ENCODE peak calls at places on chromosome 19, in seven cellular contexts. One of them, this sample, is unnamed.

GRCh38 chr19:56639217-56639616 is 3.7 kb upstream of the SMIM17 start:
- DNase-seq in cardiac fibroblast: peak; percentile 28
- DNase-seq in esophagus squamous epithelium: no peak
- DNase-seq in A172: peak; percentile 30
- DNase-seq in stimulated activated CD4-positive, alpha-beta T cell treated with anti-CD3 and anti-CD28 coated beads, TNF-alpha, amount 100 ng/mL, for 24 hours: no peak
- DNase-seq in activated CD8-positive, alpha-beta T cell treated with anti-CD3 and anti-CD28 coated beads for 36 hours: no peak
- DNase-seq in HCEC 1CT: no peak
- DNase-seq in this sample: no peak

GRCh38 chr19:7870571-7871279 is 3.5 kb downstream of the PRR36 start:
- DNase-seq in cardiac fibroblast: peak; percentile 51
- DNase-seq in esophagus squamous epithelium: no peak
- DNase-seq in A172: peak; percentile 79
- DNase-seq in stimulated activated CD4-positive, alpha-beta T cell treated with anti-CD3 and anti-CD28 coated beads, TNF-alpha, amount 100 ng/mL, for 24 hours: peak; percentile 66
- DNase-seq in activated CD8-positive, alpha-beta T cell treated with anti-CD3 and anti-CD28 coated beads for 36 hours: peak; percentile 82
- DNase-seq in HCEC 1CT: peak; percentile 63
- DNase-seq in this sample: peak; percentile 75

GRCh38 chr19:14404322-14404721 is 14.8 kb downstream of the DDX39A start:
- DNase-seq in cardiac fibroblast: no peak
- DNase-seq in esophagus squamous epithelium: no peak
- DNase-seq in A172: no peak
- DNase-seq in stimulated activated CD4-positive, alpha-beta T cell treated with anti-CD3 and anti-CD28 coated beads, TNF-alpha, amount 100 ng/mL, for 24 hours: no peak
- DNase-seq in activated CD8-positive, alpha-beta T cell treated with anti-CD3 and anti-CD28 coated beads for 36 hours: no peak
- DNase-seq in HCEC 1CT: no peak
- DNase-seq in this sample: no peak

GRCh38 chr19:14432817-14433453 is at the start of gene PKN1:
- DNase-seq in cardiac fibroblast: no peak
- DNase-seq in esophagus squamous epithelium: no peak
- DNase-seq in A172: no peak
- DNase-seq in stimulated activated CD4-positive, alpha-beta T cell treated with anti-CD3 and anti-CD28 coated beads, TNF-alpha, amount 100 ng/mL, for 24 hours: peak; percentile 66
- DNase-seq in activated CD8-positive, alpha-beta T cell treated with anti-CD3 and anti-CD28 coated beads for 36 hours: peak; percentile 64
- DNase-seq in HCEC 1CT: no peak
- DNase-seq in this sample: no peak

GRCh38 chr19:42076375-42076944 is 494 bp downstream of the ZNF574 start:
- DNase-seq in cardiac fibroblast: no peak
- DNase-seq in esophagus squamous epithelium: no peak
- DNase-seq in A172: no peak
- DNase-seq in stimulated activated CD4-positive, alpha-beta T cell treated with anti-CD3 and anti-CD28 coated beads, TNF-alpha, amount 100 ng/mL, for 24 hours: peak; percentile 42
- DNase-seq in activated CD8-positive, alpha-beta T cell treated with anti-CD3 and anti-CD28 coated beads for 36 hours: no peak
- DNase-seq in HCEC 1CT: no peak
- DNase-seq in this sample: no peak

GRCh38 chr19:48271531-48272151 is 1.8 kb downstream of the ZNF114 start:
- DNase-seq in cardiac fibroblast: peak; percentile 59
- DNase-seq in esophagus squamous epithelium: no peak
- DNase-seq in A172: no peak
- DNase-seq in stimulated activated CD4-positive, alpha-beta T cell treated with anti-CD3 and anti-CD28 coated beads, TNF-alpha, amount 100 ng/mL, for 24 hours: no peak
- DNase-seq in activated CD8-positive, alpha-beta T cell treated with anti-CD3 and anti-CD28 coated beads for 36 hours: peak; percentile 35
- DNase-seq in HCEC 1CT: peak; percentile 41
- DNase-seq in this sample: peak; percentile 57

GRCh38 chr19:45087531-45087930 is 5.4 kb upstream of the PPP1R37 start:
- DNase-seq in cardiac fibroblast: no peak
- DNase-seq in esophagus squamous epithelium: no peak
- DNase-seq in A172: no peak
- DNase-seq in stimulated activated CD4-positive, alpha-beta T cell treated with anti-CD3 and anti-CD28 coated beads, TNF-alpha, amount 100 ng/mL, for 24 hours: peak; percentile 11
- DNase-seq in activated CD8-positive, alpha-beta T cell treated with anti-CD3 and anti-CD28 coated beads for 36 hours: peak; percentile 77
- DNase-seq in HCEC 1CT: no peak
- DNase-seq in this sample: no peak

GRCh38 chr19:56377105-56377924 is 16.0 kb downstream of the ZNF582 start:
- DNase-seq in cardiac fibroblast: peak; percentile 32
- DNase-seq in esophagus squamous epithelium: no peak
- DNase-seq in A172: peak; percentile 40
- DNase-seq in stimulated activated CD4-positive, alpha-beta T cell treated with anti-CD3 and anti-CD28 coated beads, TNF-alpha, amount 100 ng/mL, for 24 hours: no peak
- DNase-seq in activated CD8-positive, alpha-beta T cell treated with anti-CD3 and anti-CD28 coated beads for 36 hours: no peak
- DNase-seq in HCEC 1CT: no peak
- DNase-seq in this sample: no peak

GRCh38 chr19:1106841-1107654 is 3.3 kb downstream of the GPX4 start:
- DNase-seq in cardiac fibroblast: peak; percentile 61
- DNase-seq in esophagus squamous epithelium: no peak
- DNase-seq in A172: peak; percentile 63
- DNase-seq in stimulated activated CD4-positive, alpha-beta T cell treated with anti-CD3 and anti-CD28 coated beads, TNF-alpha, amount 100 ng/mL, for 24 hours: no peak
- DNase-seq in activated CD8-positive, alpha-beta T cell treated with anti-CD3 and anti-CD28 coated beads for 36 hours: no peak
- DNase-seq in HCEC 1CT: peak; percentile 24
- DNase-seq in this sample: no peak

GRCh38 chr19:13068064-13068807 is 34.4 kb downstream of the LYL1 start:
- DNase-seq in cardiac fibroblast: no peak
- DNase-seq in esophagus squamous epithelium: no peak
- DNase-seq in A172: no peak
- DNase-seq in stimulated activated CD4-positive, alpha-beta T cell treated with anti-CD3 and anti-CD28 coated beads, TNF-alpha, amount 100 ng/mL, for 24 hours: no peak
- DNase-seq in activated CD8-positive, alpha-beta T cell treated with anti-CD3 and anti-CD28 coated beads for 36 hours: no peak
- DNase-seq in HCEC 1CT: no peak
- DNase-seq in this sample: no peak

GRCh38 chr19:5086725-5087439 is 118.0 kb downstream of the KDM4B start:
- DNase-seq in cardiac fibroblast: no peak
- DNase-seq in esophagus squamous epithelium: no peak
- DNase-seq in A172: no peak
- DNase-seq in stimulated activated CD4-positive, alpha-beta T cell treated with anti-CD3 and anti-CD28 coated beads, TNF-alpha, amount 100 ng/mL, for 24 hours: no peak
- DNase-seq in activated CD8-positive, alpha-beta T cell treated with anti-CD3 and anti-CD28 coated beads for 36 hours: no peak
- DNase-seq in HCEC 1CT: no peak
- DNase-seq in this sample: no peak

This sample was measured in foreskin keratinocyte.